ENCODE peak calls at places on chromosome 3, in seven cellular contexts. I, B, K, G, Y, L and X are unnamed samples.

GRCh38 chr3:195196266-195196665 is 74.7 kb downstream of the XXYLT1 start:
- DNase-seq in B (no peak), K (no peak), L (no peak), I (no peak), G (no peak), Y (no peak), X (no peak)

GRCh38 chr3:14547693-14548092 is 7.6 kb upstream of the GRIP2 start:
- DNase-seq in G (peak), K (no peak), I (no peak), Y (no peak), B (no peak), L (no peak), X (no peak)

GRCh38 chr3:183253364-183253960 is 409 bp downstream of the B3GNT5 start:
- DNase-seq in B (peak), L (peak), Y (peak), K (no peak), I (peak), G (peak), X (peak)

GRCh38 chr3:69012111-69012835 is 1.2 kb downstream of the EOGT start:
- DNase-seq in Y (peak), I (no peak), K (peak), L (peak), B (no peak), G (peak), X (no peak)

GRCh38 chr3:158804441-158804840 is 2.6 kb downstream of the MFSD1 start:
- DNase-seq in L (no peak), G (no peak), K (no peak), I (no peak), Y (no peak), B (no peak), X (no peak)

GRCh38 chr3:28726840-28727239 is 378.2 kb upstream of the AZI2 start:
- DNase-seq in I (no peak), L (no peak), Y (no peak), G (peak), B (peak), K (no peak), X (no peak)

GRCh38 chr3:142460689-142461088 is 12.9 kb upstream of the XRN1 start:
- DNase-seq in G (no peak), K (no peak), L (no peak), I (no peak), Y (no peak), B (no peak), X (no peak)

GRCh38 chr3:136207741-136208140 is 11.6 kb upstream of the MSL2 start:
- DNase-seq in L (no peak), B (no peak), I (no peak), Y (no peak), G (no peak), K (no peak), X (no peak)

GRCh38 chr3:9778518-9779129 is 8.9 kb upstream of the CAMK1 start:
- DNase-seq in K (no peak), Y (no peak), I (no peak), B (no peak), L (no peak), G (no peak), X (no peak)

GRCh38 chr3:99774467-99774866 is 43.2 kb upstream of the CMSS1 start:
- DNase-seq in Y (peak), G (no peak), I (no peak), L (no peak), K (peak), B (no peak), X (no peak)

GRCh38 chr3:109228391-109229080 is 87.8 kb downstream of the DPPA2 start:
- DNase-seq in Y (no peak), I (no peak), K (no peak), B (no peak), L (no peak), G (no peak), X (no peak)

GRCh38 chr3:136698361-136698760 is 53.8 kb downstream of the STAG1 start:
- DNase-seq in G (no peak), K (no peak), Y (no peak), I (no peak), L (no peak), B (no peak), X (no peak)

GRCh38 chr3:102904629-102905028 is 469.8 kb downstream of the ZPLD1 start:
- DNase-seq in G (no peak), I (no peak), B (no peak), L (no peak), Y (no peak), K (no peak), X (no peak)

GRCh38 chr3:185534511-185534910 is 17.9 kb downstream of the LIPH start:
- DNase-seq in K (no peak), I (no peak), B (no peak), L (no peak), G (no peak), Y (no peak), X (no peak)

GRCh38 chr3:25571285-25571684 is 93.4 kb downstream of the TOP2B start:
- DNase-seq in I (no peak), Y (no peak), K (no peak), B (no peak), G (no peak), L (no peak), X (no peak)

GRCh38 chr3:171309906-171310359 is 150.3 kb downstream of the TNIK start:
- DNase-seq in Y (no peak), L (no peak), B (no peak), K (no peak), I (no peak), G (no peak), X (no peak)

GRCh38 chr3:183917776-183918175 is 33.1 kb upstream of the PARL start:
- DNase-seq in G (no peak), L (no peak), K (no peak), Y (no peak), I (no peak), B (no peak), X (no peak)

GRCh38 chr3:150081084-150081483 is 110.4 kb upstream of the PFN2 start:
- DNase-seq in I (no peak), K (no peak), B (no peak), Y (no peak), L (no peak), G (no peak), X (no peak)